ENCODE peak calls at places on chromosome 20, in six cellular contexts. One of them, this sample, is unnamed.

GRCh38 chr20:62737971-62738881 is 29.6 kb downstream of the NTSR1 start:
- DNase-seq in NCI-H1694 treated with DMSO at 0.1 percent for 48 hours: no peak
- DNase-seq in stimulated activated naive CD8-positive, alpha-beta T cell treated with anti-CD3 and anti-CD28 coated beads, Interleukin-15, amount 100 ng/mL, for 72 hours: no peak
- DNase-seq in stimulated activated CD4-positive, alpha-beta T cell treated with anti-CD3 and anti-CD28 coated beads, Interleukin-15, amount 100 ng/mL, for 1 hour: no peak
- DNase-seq in ureter: no peak
- DNase-seq in SK-MEL-5: no peak
- DNase-seq in this sample: no peak

GRCh38 chr20:54199721-54200176 is 8.1 kb upstream of the PFDN4 start:
- DNase-seq in NCI-H1694 treated with DMSO at 0.1 percent for 48 hours: peak
- DNase-seq in stimulated activated naive CD8-positive, alpha-beta T cell treated with anti-CD3 and anti-CD28 coated beads, Interleukin-15, amount 100 ng/mL, for 72 hours: peak
- DNase-seq in ureter: peak
- DNase-seq in stimulated activated CD4-positive, alpha-beta T cell treated with anti-CD3 and anti-CD28 coated beads, Interleukin-15, amount 100 ng/mL, for 1 hour: peak
- DNase-seq in SK-MEL-5: peak
- DNase-seq in this sample: peak

GRCh38 chr20:58986286-58986967 is 5.4 kb downstream of the NELFCD start:
- DNase-seq in NCI-H1694 treated with DMSO at 0.1 percent for 48 hours: no peak
- DNase-seq in stimulated activated CD4-positive, alpha-beta T cell treated with anti-CD3 and anti-CD28 coated beads, Interleukin-15, amount 100 ng/mL, for 1 hour: no peak
- DNase-seq in SK-MEL-5: no peak
- DNase-seq in ureter: no peak
- DNase-seq in stimulated activated naive CD8-positive, alpha-beta T cell treated with anti-CD3 and anti-CD28 coated beads, Interleukin-15, amount 100 ng/mL, for 72 hours: no peak
- DNase-seq in this sample: no peak

GRCh38 chr20:33991498-33991897 is 2.2 kb upstream of the RALY start:
- DNase-seq in ureter: no peak
- DNase-seq in NCI-H1694 treated with DMSO at 0.1 percent for 48 hours: no peak
- DNase-seq in stimulated activated CD4-positive, alpha-beta T cell treated with anti-CD3 and anti-CD28 coated beads, Interleukin-15, amount 100 ng/mL, for 1 hour: no peak
- DNase-seq in SK-MEL-5: no peak
- DNase-seq in stimulated activated naive CD8-positive, alpha-beta T cell treated with anti-CD3 and anti-CD28 coated beads, Interleukin-15, amount 100 ng/mL, for 72 hours: no peak
- DNase-seq in this sample: no peak

GRCh38 chr20:4578375-4578774 is 143.3 kb upstream of the PRND start:
- DNase-seq in NCI-H1694 treated with DMSO at 0.1 percent for 48 hours: no peak
- DNase-seq in stimulated activated CD4-positive, alpha-beta T cell treated with anti-CD3 and anti-CD28 coated beads, Interleukin-15, amount 100 ng/mL, for 1 hour: no peak
- DNase-seq in stimulated activated naive CD8-positive, alpha-beta T cell treated with anti-CD3 and anti-CD28 coated beads, Interleukin-15, amount 100 ng/mL, for 72 hours: no peak
- DNase-seq in SK-MEL-5: no peak
- DNase-seq in ureter: no peak
- DNase-seq in this sample: no peak

GRCh38 chr20:5356921-5357320 is 40.2 kb upstream of the PROKR2 start:
- DNase-seq in stimulated activated naive CD8-positive, alpha-beta T cell treated with anti-CD3 and anti-CD28 coated beads, Interleukin-15, amount 100 ng/mL, for 72 hours: no peak
- DNase-seq in NCI-H1694 treated with DMSO at 0.1 percent for 48 hours: no peak
- DNase-seq in ureter: no peak
- DNase-seq in stimulated activated CD4-positive, alpha-beta T cell treated with anti-CD3 and anti-CD28 coated beads, Interleukin-15, amount 100 ng/mL, for 1 hour: no peak
- DNase-seq in SK-MEL-5: no peak
- DNase-seq in this sample: no peak

GRCh38 chr20:21521596-21522478 is 8.0 kb upstream of the NKX2-2 start:
- DNase-seq in SK-MEL-5: no peak
- DNase-seq in stimulated activated naive CD8-positive, alpha-beta T cell treated with anti-CD3 and anti-CD28 coated beads, Interleukin-15, amount 100 ng/mL, for 72 hours: no peak
- DNase-seq in NCI-H1694 treated with DMSO at 0.1 percent for 48 hours: no peak
- DNase-seq in stimulated activated CD4-positive, alpha-beta T cell treated with anti-CD3 and anti-CD28 coated beads, Interleukin-15, amount 100 ng/mL, for 1 hour: no peak
- DNase-seq in ureter: no peak
- DNase-seq in this sample: no peak

GRCh38 chr20:49519777-49520359 is 37.4 kb upstream of the KCNB1 start:
- DNase-seq in NCI-H1694 treated with DMSO at 0.1 percent for 48 hours: no peak
- DNase-seq in ureter: no peak
- DNase-seq in stimulated activated CD4-positive, alpha-beta T cell treated with anti-CD3 and anti-CD28 coated beads, Interleukin-15, amount 100 ng/mL, for 1 hour: no peak
- DNase-seq in SK-MEL-5: no peak
- DNase-seq in stimulated activated naive CD8-positive, alpha-beta T cell treated with anti-CD3 and anti-CD28 coated beads, Interleukin-15, amount 100 ng/mL, for 72 hours: no peak
- DNase-seq in this sample: no peak

GRCh38 chr20:45780159-45780558 is 11.5 kb downstream of the WFDC3 start:
- DNase-seq in stimulated activated CD4-positive, alpha-beta T cell treated with anti-CD3 and anti-CD28 coated beads, Interleukin-15, amount 100 ng/mL, for 1 hour: no peak
- DNase-seq in stimulated activated naive CD8-positive, alpha-beta T cell treated with anti-CD3 and anti-CD28 coated beads, Interleukin-15, amount 100 ng/mL, for 72 hours: no peak
- DNase-seq in ureter: no peak
- DNase-seq in SK-MEL-5: no peak
- DNase-seq in NCI-H1694 treated with DMSO at 0.1 percent for 48 hours: no peak
- DNase-seq in this sample: no peak

GRCh38 chr20:41138527-41139226 is 1.3 kb downstream of the PLCG1 start:
- DNase-seq in stimulated activated naive CD8-positive, alpha-beta T cell treated with anti-CD3 and anti-CD28 coated beads, Interleukin-15, amount 100 ng/mL, for 72 hours: peak
- DNase-seq in SK-MEL-5: peak
- DNase-seq in stimulated activated CD4-positive, alpha-beta T cell treated with anti-CD3 and anti-CD28 coated beads, Interleukin-15, amount 100 ng/mL, for 1 hour: no peak
- DNase-seq in ureter: no peak
- DNase-seq in NCI-H1694 treated with DMSO at 0.1 percent for 48 hours: no peak
- DNase-seq in this sample: no peak

GRCh38 chr20:34967421-34967820 is 11.8 kb downstream of the MYH7B start:
- DNase-seq in stimulated activated naive CD8-positive, alpha-beta T cell treated with anti-CD3 and anti-CD28 coated beads, Interleukin-15, amount 100 ng/mL, for 72 hours: no peak
- DNase-seq in ureter: no peak
- DNase-seq in SK-MEL-5: no peak
- DNase-seq in stimulated activated CD4-positive, alpha-beta T cell treated with anti-CD3 and anti-CD28 coated beads, Interleukin-15, amount 100 ng/mL, for 1 hour: no peak
- DNase-seq in NCI-H1694 treated with DMSO at 0.1 percent for 48 hours: no peak
- DNase-seq in this sample: no peak

GRCh38 chr20:61364147-61364546 is 112.1 kb downstream of the CDH4 start:
- DNase-seq in ureter: no peak
- DNase-seq in stimulated activated naive CD8-positive, alpha-beta T cell treated with anti-CD3 and anti-CD28 coated beads, Interleukin-15, amount 100 ng/mL, for 72 hours: no peak
- DNase-seq in NCI-H1694 treated with DMSO at 0.1 percent for 48 hours: no peak
- DNase-seq in stimulated activated CD4-positive, alpha-beta T cell treated with anti-CD3 and anti-CD28 coated beads, Interleukin-15, amount 100 ng/mL, for 1 hour: no peak
- DNase-seq in SK-MEL-5: no peak
- DNase-seq in this sample: no peak

GRCh38 chr20:14335122-14335521 is 2.3 kb downstream of the FLRT3 start:
- DNase-seq in NCI-H1694 treated with DMSO at 0.1 percent for 48 hours: no peak
- DNase-seq in stimulated activated naive CD8-positive, alpha-beta T cell treated with anti-CD3 and anti-CD28 coated beads, Interleukin-15, amount 100 ng/mL, for 72 hours: no peak
- DNase-seq in stimulated activated CD4-positive, alpha-beta T cell treated with anti-CD3 and anti-CD28 coated beads, Interleukin-15, amount 100 ng/mL, for 1 hour: no peak
- DNase-seq in SK-MEL-5: no peak
- DNase-seq in ureter: no peak
- DNase-seq in this sample: no peak

GRCh38 chr20:21512634-21513180 is 1.2 kb downstream of the NKX2-2 start:
- DNase-seq in stimulated activated naive CD8-positive, alpha-beta T cell treated with anti-CD3 and anti-CD28 coated beads, Interleukin-15, amount 100 ng/mL, for 72 hours: no peak
- DNase-seq in stimulated activated CD4-positive, alpha-beta T cell treated with anti-CD3 and anti-CD28 coated beads, Interleukin-15, amount 100 ng/mL, for 1 hour: no peak
- DNase-seq in NCI-H1694 treated with DMSO at 0.1 percent for 48 hours: no peak
- DNase-seq in ureter: no peak
- DNase-seq in SK-MEL-5: no peak
- DNase-seq in this sample: no peak

GRCh38 chr20:9503530-9504251 is 10.7 kb upstream of the LAMP5 start:
- DNase-seq in NCI-H1694 treated with DMSO at 0.1 percent for 48 hours: no peak
- DNase-seq in stimulated activated naive CD8-positive, alpha-beta T cell treated with anti-CD3 and anti-CD28 coated beads, Interleukin-15, amount 100 ng/mL, for 72 hours: no peak
- DNase-seq in stimulated activated CD4-positive, alpha-beta T cell treated with anti-CD3 and anti-CD28 coated beads, Interleukin-15, amount 100 ng/mL, for 1 hour: no peak
- DNase-seq in ureter: no peak
- DNase-seq in SK-MEL-5: peak
- DNase-seq in this sample: no peak

GRCh38 chr20:47680804-47681529 is 104.3 kb downstream of the SULF2 start:
- DNase-seq in stimulated activated naive CD8-positive, alpha-beta T cell treated with anti-CD3 and anti-CD28 coated beads, Interleukin-15, amount 100 ng/mL, for 72 hours: no peak
- DNase-seq in NCI-H1694 treated with DMSO at 0.1 percent for 48 hours: no peak
- DNase-seq in ureter: no peak
- DNase-seq in stimulated activated CD4-positive, alpha-beta T cell treated with anti-CD3 and anti-CD28 coated beads, Interleukin-15, amount 100 ng/mL, for 1 hour: no peak
- DNase-seq in SK-MEL-5: no peak
- DNase-seq in this sample: no peak

GRCh38 chr20:3673551-3674070 is 8.2 kb downstream of the ADAM33 start:
- DNase-seq in stimulated activated naive CD8-positive, alpha-beta T cell treated with anti-CD3 and anti-CD28 coated beads, Interleukin-15, amount 100 ng/mL, for 72 hours: no peak
- DNase-seq in ureter: no peak
- DNase-seq in NCI-H1694 treated with DMSO at 0.1 percent for 48 hours: no peak
- DNase-seq in SK-MEL-5: no peak
- DNase-seq in stimulated activated CD4-positive, alpha-beta T cell treated with anti-CD3 and anti-CD28 coated beads, Interleukin-15, amount 100 ng/mL, for 1 hour: no peak
- DNase-seq in this sample: no peak

GRCh38 chr20:17648782-17649730 is 33.0 kb downstream of the RRBP1 start:
- DNase-seq in stimulated activated CD4-positive, alpha-beta T cell treated with anti-CD3 and anti-CD28 coated beads, Interleukin-15, amount 100 ng/mL, for 1 hour: no peak
- DNase-seq in ureter: no peak
- DNase-seq in stimulated activated naive CD8-positive, alpha-beta T cell treated with anti-CD3 and anti-CD28 coated beads, Interleukin-15, amount 100 ng/mL, for 72 hours: peak
- DNase-seq in SK-MEL-5: no peak
- DNase-seq in NCI-H1694 treated with DMSO at 0.1 percent for 48 hours: no peak
- DNase-seq in this sample: no peak

GRCh38 chr20:54167909-54168872 is 5.6 kb downstream of the CYP24A1 start:
- DNase-seq in ureter: no peak
- DNase-seq in SK-MEL-5: no peak
- DNase-seq in stimulated activated CD4-positive, alpha-beta T cell treated with anti-CD3 and anti-CD28 coated beads, Interleukin-15, amount 100 ng/mL, for 1 hour: no peak
- DNase-seq in stimulated activated naive CD8-positive, alpha-beta T cell treated with anti-CD3 and anti-CD28 coated beads, Interleukin-15, amount 100 ng/mL, for 72 hours: no peak
- DNase-seq in NCI-H1694 treated with DMSO at 0.1 percent for 48 hours: no peak
- DNase-seq in this sample: no peak

GRCh38 chr20:43975096-43975768 is 60.6 kb downstream of the TOX2 start:
- DNase-seq in stimulated activated naive CD8-positive, alpha-beta T cell treated with anti-CD3 and anti-CD28 coated beads, Interleukin-15, amount 100 ng/mL, for 72 hours: peak
- DNase-seq in ureter: no peak
- DNase-seq in NCI-H1694 treated with DMSO at 0.1 percent for 48 hours: no peak
- DNase-seq in SK-MEL-5: peak
- DNase-seq in stimulated activated CD4-positive, alpha-beta T cell treated with anti-CD3 and anti-CD28 coated beads, Interleukin-15, amount 100 ng/mL, for 1 hour: no peak
- DNase-seq in this sample: no peak

GRCh38 chr20:48910360-48910781 is 11.1 kb upstream of the ARFGEF2 start:
- DNase-seq in stimulated activated CD4-positive, alpha-beta T cell treated with anti-CD3 and anti-CD28 coated beads, Interleukin-15, amount 100 ng/mL, for 1 hour: no peak
- DNase-seq in SK-MEL-5: no peak
- DNase-seq in stimulated activated naive CD8-positive, alpha-beta T cell treated with anti-CD3 and anti-CD28 coated beads, Interleukin-15, amount 100 ng/mL, for 72 hours: no peak
- DNase-seq in NCI-H1694 treated with DMSO at 0.1 percent for 48 hours: no peak
- DNase-seq in ureter: no peak
- DNase-seq in this sample: no peak

GRCh38 chr20:18611492-18611891 is 23.6 kb downstream of the DTD1 start:
- DNase-seq in stimulated activated naive CD8-positive, alpha-beta T cell treated with anti-CD3 and anti-CD28 coated beads, Interleukin-15, amount 100 ng/mL, for 72 hours: no peak
- DNase-seq in NCI-H1694 treated with DMSO at 0.1 percent for 48 hours: no peak
- DNase-seq in SK-MEL-5: no peak
- DNase-seq in ureter: no peak
- DNase-seq in stimulated activated CD4-positive, alpha-beta T cell treated with anti-CD3 and anti-CD28 coated beads, Interleukin-15, amount 100 ng/mL, for 1 hour: no peak
- DNase-seq in this sample: no peak

GRCh38 chr20:46647469-46647868 is 3.8 kb downstream of the SLC13A3 start:
- DNase-seq in NCI-H1694 treated with DMSO at 0.1 percent for 48 hours: no peak
- DNase-seq in stimulated activated CD4-positive, alpha-beta T cell treated with anti-CD3 and anti-CD28 coated beads, Interleukin-15, amount 100 ng/mL, for 1 hour: no peak
- DNase-seq in SK-MEL-5: peak
- DNase-seq in stimulated activated naive CD8-positive, alpha-beta T cell treated with anti-CD3 and anti-CD28 coated beads, Interleukin-15, amount 100 ng/mL, for 72 hours: no peak
- DNase-seq in ureter: no peak
- DNase-seq in this sample: no peak

GRCh38 chr20:41734506-41734945 is 116.3 kb upstream of the CHD6 start:
- DNase-seq in ureter: peak
- DNase-seq in stimulated activated CD4-positive, alpha-beta T cell treated with anti-CD3 and anti-CD28 coated beads, Interleukin-15, amount 100 ng/mL, for 1 hour: peak
- DNase-seq in stimulated activated naive CD8-positive, alpha-beta T cell treated with anti-CD3 and anti-CD28 coated beads, Interleukin-15, amount 100 ng/mL, for 72 hours: peak
- DNase-seq in NCI-H1694 treated with DMSO at 0.1 percent for 48 hours: peak
- DNase-seq in SK-MEL-5: peak
- DNase-seq in this sample: peak

GRCh38 chr20:62805365-62805710 is 703 bp downstream of the OGFR start:
- DNase-seq in SK-MEL-5: no peak
- DNase-seq in stimulated activated CD4-positive, alpha-beta T cell treated with anti-CD3 and anti-CD28 coated beads, Interleukin-15, amount 100 ng/mL, for 1 hour: no peak
- DNase-seq in NCI-H1694 treated with DMSO at 0.1 percent for 48 hours: no peak
- DNase-seq in stimulated activated naive CD8-positive, alpha-beta T cell treated with anti-CD3 and anti-CD28 coated beads, Interleukin-15, amount 100 ng/mL, for 72 hours: no peak
- DNase-seq in ureter: no peak
- DNase-seq in this sample: no peak

GRCh38 chr20:35146299-35146921 is 726 bp downstream of the EDEM2 start:
- DNase-seq in SK-MEL-5: peak
- DNase-seq in stimulated activated CD4-positive, alpha-beta T cell treated with anti-CD3 and anti-CD28 coated beads, Interleukin-15, amount 100 ng/mL, for 1 hour: no peak
- DNase-seq in ureter: no peak
- DNase-seq in NCI-H1694 treated with DMSO at 0.1 percent for 48 hours: no peak
- DNase-seq in stimulated activated naive CD8-positive, alpha-beta T cell treated with anti-CD3 and anti-CD28 coated beads, Interleukin-15, amount 100 ng/mL, for 72 hours: peak
- DNase-seq in this sample: no peak

GRCh38 chr20:13745784-13746183 is 38.9 kb downstream of the ESF1 start:
- DNase-seq in stimulated activated naive CD8-positive, alpha-beta T cell treated with anti-CD3 and anti-CD28 coated beads, Interleukin-15, amount 100 ng/mL, for 72 hours: no peak
- DNase-seq in SK-MEL-5: no peak
- DNase-seq in ureter: no peak
- DNase-seq in stimulated activated CD4-positive, alpha-beta T cell treated with anti-CD3 and anti-CD28 coated beads, Interleukin-15, amount 100 ng/mL, for 1 hour: no peak
- DNase-seq in NCI-H1694 treated with DMSO at 0.1 percent for 48 hours: no peak
- DNase-seq in this sample: no peak

GRCh38 chr20:47352332-47353223 is 3.9 kb downstream of the ZMYND8 start:
- DNase-seq in stimulated activated CD4-positive, alpha-beta T cell treated with anti-CD3 and anti-CD28 coated beads, Interleukin-15, amount 100 ng/mL, for 1 hour: no peak
- DNase-seq in stimulated activated naive CD8-positive, alpha-beta T cell treated with anti-CD3 and anti-CD28 coated beads, Interleukin-15, amount 100 ng/mL, for 72 hours: no peak
- DNase-seq in ureter: no peak
- DNase-seq in SK-MEL-5: no peak
- DNase-seq in NCI-H1694 treated with DMSO at 0.1 percent for 48 hours: no peak
- DNase-seq in this sample: no peak

GRCh38 chr20:19830351-19830750 is 72.3 kb downstream of the RIN2 start:
- DNase-seq in ureter: no peak
- DNase-seq in stimulated activated naive CD8-positive, alpha-beta T cell treated with anti-CD3 and anti-CD28 coated beads, Interleukin-15, amount 100 ng/mL, for 72 hours: no peak
- DNase-seq in NCI-H1694 treated with DMSO at 0.1 percent for 48 hours: no peak
- DNase-seq in SK-MEL-5: no peak
- DNase-seq in stimulated activated CD4-positive, alpha-beta T cell treated with anti-CD3 and anti-CD28 coated beads, Interleukin-15, amount 100 ng/mL, for 1 hour: no peak
- DNase-seq in this sample: no peak

GRCh38 chr20:11917663-11918062 is at the start of gene BTBD3:
- DNase-seq in ureter: peak
- DNase-seq in NCI-H1694 treated with DMSO at 0.1 percent for 48 hours: peak
- DNase-seq in stimulated activated CD4-positive, alpha-beta T cell treated with anti-CD3 and anti-CD28 coated beads, Interleukin-15, amount 100 ng/mL, for 1 hour: no peak
- DNase-seq in SK-MEL-5: peak
- DNase-seq in stimulated activated naive CD8-positive, alpha-beta T cell treated with anti-CD3 and anti-CD28 coated beads, Interleukin-15, amount 100 ng/mL, for 72 hours: no peak
- DNase-seq in this sample: no peak

GRCh38 chr20:46708172-46708860 is 1.1 kb upstream of the SLC2A10 start:
- DNase-seq in ureter: peak
- DNase-seq in stimulated activated naive CD8-positive, alpha-beta T cell treated with anti-CD3 and anti-CD28 coated beads, Interleukin-15, amount 100 ng/mL, for 72 hours: no peak
- DNase-seq in SK-MEL-5: no peak
- DNase-seq in stimulated activated CD4-positive, alpha-beta T cell treated with anti-CD3 and anti-CD28 coated beads, Interleukin-15, amount 100 ng/mL, for 1 hour: no peak
- DNase-seq in NCI-H1694 treated with DMSO at 0.1 percent for 48 hours: no peak
- DNase-seq in this sample: no peak

GRCh38 chr20:25225642-25226432 is 22.0 kb upstream of the PYGB start:
- DNase-seq in stimulated activated CD4-positive, alpha-beta T cell treated with anti-CD3 and anti-CD28 coated beads, Interleukin-15, amount 100 ng/mL, for 1 hour: no peak
- DNase-seq in stimulated activated naive CD8-positive, alpha-beta T cell treated with anti-CD3 and anti-CD28 coated beads, Interleukin-15, amount 100 ng/mL, for 72 hours: no peak
- DNase-seq in SK-MEL-5: no peak
- DNase-seq in NCI-H1694 treated with DMSO at 0.1 percent for 48 hours: no peak
- DNase-seq in ureter: no peak
- DNase-seq in this sample: no peak

GRCh38 chr20:49846206-49846807 is 33.7 kb downstream of the SLC9A8 start:
- DNase-seq in SK-MEL-5: peak
- DNase-seq in stimulated activated CD4-positive, alpha-beta T cell treated with anti-CD3 and anti-CD28 coated beads, Interleukin-15, amount 100 ng/mL, for 1 hour: no peak
- DNase-seq in stimulated activated naive CD8-positive, alpha-beta T cell treated with anti-CD3 and anti-CD28 coated beads, Interleukin-15, amount 100 ng/mL, for 72 hours: peak
- DNase-seq in ureter: no peak
- DNase-seq in NCI-H1694 treated with DMSO at 0.1 percent for 48 hours: peak
- DNase-seq in this sample: no peak

GRCh38 chr20:14332796-14333345 is 4.5 kb downstream of the FLRT3 start:
- DNase-seq in ureter: no peak
- DNase-seq in stimulated activated naive CD8-positive, alpha-beta T cell treated with anti-CD3 and anti-CD28 coated beads, Interleukin-15, amount 100 ng/mL, for 72 hours: no peak
- DNase-seq in NCI-H1694 treated with DMSO at 0.1 percent for 48 hours: no peak
- DNase-seq in SK-MEL-5: no peak
- DNase-seq in stimulated activated CD4-positive, alpha-beta T cell treated with anti-CD3 and anti-CD28 coated beads, Interleukin-15, amount 100 ng/mL, for 1 hour: no peak
- DNase-seq in this sample: no peak